ENCODE peak calls at places on chromosomes 12 and 14, in five cellular contexts. One of them, this sample, is unnamed.

GRCh38 chr12:63885401-63885800 is 40.9 kb downstream of the SRGAP1 start:
- DNase-seq in brain pericyte: no peak
- DNase-seq in activated effector memory CD4-positive, alpha-beta T cell treated with anti-CD3 and anti-CD28 coated beads, Interleukin-2, amount 50 U/mL, for 16 hours: no peak
- DNase-seq in lower leg skin: no peak
- DNase-seq in WERI-Rb-1: no peak
- DNase-seq in this sample: no peak

GRCh38 chr12:131112690-131113290 is 159.1 kb downstream of the ADGRD1 start:
- DNase-seq in brain pericyte: no peak
- DNase-seq in activated effector memory CD4-positive, alpha-beta T cell treated with anti-CD3 and anti-CD28 coated beads, Interleukin-2, amount 50 U/mL, for 16 hours: no peak
- DNase-seq in lower leg skin: no peak
- DNase-seq in WERI-Rb-1: no peak
- DNase-seq in this sample: no peak

GRCh38 chr12:4109826-4110225 is 163.7 kb upstream of the CCND2 start:
- DNase-seq in brain pericyte: no peak
- DNase-seq in activated effector memory CD4-positive, alpha-beta T cell treated with anti-CD3 and anti-CD28 coated beads, Interleukin-2, amount 50 U/mL, for 16 hours: no peak
- DNase-seq in lower leg skin: no peak
- DNase-seq in WERI-Rb-1: no peak
- DNase-seq in this sample: no peak

GRCh38 chr14:75339059-75339458 is 60.4 kb downstream of the FOS start:
- DNase-seq in brain pericyte: no peak
- DNase-seq in activated effector memory CD4-positive, alpha-beta T cell treated with anti-CD3 and anti-CD28 coated beads, Interleukin-2, amount 50 U/mL, for 16 hours: no peak
- DNase-seq in lower leg skin: no peak
- DNase-seq in WERI-Rb-1: no peak
- DNase-seq in this sample: no peak

GRCh38 chr14:68655961-68656360 is 136.9 kb downstream of the ZFP36L1 start:
- DNase-seq in brain pericyte: no peak
- DNase-seq in activated effector memory CD4-positive, alpha-beta T cell treated with anti-CD3 and anti-CD28 coated beads, Interleukin-2, amount 50 U/mL, for 16 hours: no peak
- DNase-seq in lower leg skin: peak
- DNase-seq in WERI-Rb-1: peak
- DNase-seq in this sample: peak

GRCh38 chr12:64618953-64619590 is 8.8 kb downstream of the RASSF3 start:
- DNase-seq in brain pericyte: no peak
- DNase-seq in activated effector memory CD4-positive, alpha-beta T cell treated with anti-CD3 and anti-CD28 coated beads, Interleukin-2, amount 50 U/mL, for 16 hours: no peak
- DNase-seq in lower leg skin: peak
- DNase-seq in WERI-Rb-1: no peak
- DNase-seq in this sample: no peak

GRCh38 chr12:108622425-108622824 is 11.3 kb downstream of the SELPLG start:
- DNase-seq in brain pericyte: no peak
- DNase-seq in activated effector memory CD4-positive, alpha-beta T cell treated with anti-CD3 and anti-CD28 coated beads, Interleukin-2, amount 50 U/mL, for 16 hours: no peak
- DNase-seq in lower leg skin: no peak
- DNase-seq in WERI-Rb-1: no peak
- DNase-seq in this sample: no peak

GRCh38 chr12:113783811-113784210 is 182.3 kb downstream of the RBM19 start:
- DNase-seq in brain pericyte: no peak
- DNase-seq in activated effector memory CD4-positive, alpha-beta T cell treated with anti-CD3 and anti-CD28 coated beads, Interleukin-2, amount 50 U/mL, for 16 hours: no peak
- DNase-seq in lower leg skin: no peak
- DNase-seq in WERI-Rb-1: no peak
- DNase-seq in this sample: no peak

GRCh38 chr12:43238281-43238680 is 313.7 kb downstream of the ADAMTS20 start:
- DNase-seq in brain pericyte: no peak
- DNase-seq in activated effector memory CD4-positive, alpha-beta T cell treated with anti-CD3 and anti-CD28 coated beads, Interleukin-2, amount 50 U/mL, for 16 hours: no peak
- DNase-seq in lower leg skin: no peak
- DNase-seq in WERI-Rb-1: no peak
- DNase-seq in this sample: no peak